ENCODE peak calls at places on chromosomes 11 and 22, in ten cellular contexts. One of them, this sample, is unnamed.

GRCh38 chr11:83948205-83948604 is 662.0 kb upstream of the CCDC90B start:
- DNase-seq in M059J: no peak
- DNase-seq in kidney glomerular epithelial cell: no peak
- DNase-seq in iPS-NIHi11: peak
- DNase-seq in fibroblast of lung: no peak
- DNase-seq in uterus: no peak
- DNase-seq in Daoy: no peak
- DNase-seq in HTR-8/SVneo: no peak
- DNase-seq in DMS 273 treated with DMSO at 0.1 percent for 48 hours: no peak
- DNase-seq in posterior vena cava: no peak
- DNase-seq in this sample: no peak

GRCh38 chr11:113689711-113690618 is 16.1 kb downstream of the TMPRSS5 start:
- DNase-seq in M059J: no peak
- DNase-seq in kidney glomerular epithelial cell: no peak
- DNase-seq in iPS-NIHi11: no peak
- DNase-seq in fibroblast of lung: no peak
- DNase-seq in uterus: no peak
- DNase-seq in Daoy: no peak
- DNase-seq in HTR-8/SVneo: no peak
- DNase-seq in DMS 273 treated with DMSO at 0.1 percent for 48 hours: no peak
- DNase-seq in posterior vena cava: no peak
- DNase-seq in this sample: no peak

GRCh38 chr11:9577551-9577950 is 4.1 kb downstream of the WEE1 start:
- DNase-seq in M059J: no peak
- DNase-seq in kidney glomerular epithelial cell: peak
- DNase-seq in iPS-NIHi11: no peak
- DNase-seq in fibroblast of lung: peak
- DNase-seq in uterus: no peak
- DNase-seq in Daoy: no peak
- DNase-seq in HTR-8/SVneo: no peak
- DNase-seq in DMS 273 treated with DMSO at 0.1 percent for 48 hours: no peak
- DNase-seq in posterior vena cava: no peak
- DNase-seq in this sample: no peak

GRCh38 chr11:109972181-109972715 is 120.9 kb upstream of the ZC3H12C start:
- DNase-seq in M059J: no peak
- DNase-seq in kidney glomerular epithelial cell: no peak
- DNase-seq in iPS-NIHi11: no peak
- DNase-seq in fibroblast of lung: no peak
- DNase-seq in uterus: no peak
- DNase-seq in Daoy: no peak
- DNase-seq in HTR-8/SVneo: no peak
- DNase-seq in DMS 273 treated with DMSO at 0.1 percent for 48 hours: no peak
- DNase-seq in posterior vena cava: no peak
- DNase-seq in this sample: no peak

GRCh38 chr11:34250732-34251639 is 106.8 kb downstream of the ABTB2 start:
- DNase-seq in M059J: peak
- DNase-seq in kidney glomerular epithelial cell: peak
- DNase-seq in iPS-NIHi11: peak
- DNase-seq in fibroblast of lung: peak
- DNase-seq in uterus: no peak
- DNase-seq in Daoy: peak
- DNase-seq in HTR-8/SVneo: peak
- DNase-seq in DMS 273 treated with DMSO at 0.1 percent for 48 hours: no peak
- DNase-seq in posterior vena cava: peak
- DNase-seq in this sample: peak

GRCh38 chr11:73219396-73220285 is 1.6 kb downstream of the P2RY2 start:
- DNase-seq in M059J: no peak
- DNase-seq in kidney glomerular epithelial cell: no peak
- DNase-seq in iPS-NIHi11: no peak
- DNase-seq in fibroblast of lung: no peak
- DNase-seq in uterus: no peak
- DNase-seq in Daoy: no peak
- DNase-seq in HTR-8/SVneo: no peak
- DNase-seq in DMS 273 treated with DMSO at 0.1 percent for 48 hours: no peak
- DNase-seq in posterior vena cava: peak
- DNase-seq in this sample: no peak

GRCh38 chr11:35982061-35982460 is 38.2 kb downstream of the LDLRAD3 start:
- DNase-seq in M059J: no peak
- DNase-seq in kidney glomerular epithelial cell: no peak
- DNase-seq in iPS-NIHi11: no peak
- DNase-seq in fibroblast of lung: no peak
- DNase-seq in uterus: no peak
- DNase-seq in Daoy: no peak
- DNase-seq in HTR-8/SVneo: no peak
- DNase-seq in DMS 273 treated with DMSO at 0.1 percent for 48 hours: no peak
- DNase-seq in posterior vena cava: no peak
- DNase-seq in this sample: no peak

GRCh38 chr11:95066721-95067041 is at the start of gene SRSF8:
- DNase-seq in M059J: no peak
- DNase-seq in kidney glomerular epithelial cell: no peak
- DNase-seq in iPS-NIHi11: no peak
- DNase-seq in fibroblast of lung: no peak
- DNase-seq in uterus: no peak
- DNase-seq in Daoy: no peak
- DNase-seq in HTR-8/SVneo: no peak
- DNase-seq in DMS 273 treated with DMSO at 0.1 percent for 48 hours: no peak
- DNase-seq in posterior vena cava: no peak
- DNase-seq in this sample: no peak

GRCh38 chr11:57116654-57117053 is 65.1 kb upstream of the LRRC55 start:
- DNase-seq in M059J: peak
- DNase-seq in kidney glomerular epithelial cell: peak
- DNase-seq in iPS-NIHi11: peak
- DNase-seq in fibroblast of lung: peak
- DNase-seq in uterus: no peak
- DNase-seq in Daoy: peak
- DNase-seq in HTR-8/SVneo: peak
- DNase-seq in DMS 273 treated with DMSO at 0.1 percent for 48 hours: no peak
- DNase-seq in posterior vena cava: no peak
- DNase-seq in this sample: peak

GRCh38 chr11:8138526-8138925 is 30.3 kb downstream of the RIC3 start:
- DNase-seq in M059J: no peak
- DNase-seq in kidney glomerular epithelial cell: no peak
- DNase-seq in iPS-NIHi11: no peak
- DNase-seq in fibroblast of lung: no peak
- DNase-seq in uterus: no peak
- DNase-seq in Daoy: no peak
- DNase-seq in HTR-8/SVneo: no peak
- DNase-seq in DMS 273 treated with DMSO at 0.1 percent for 48 hours: no peak
- DNase-seq in posterior vena cava: no peak
- DNase-seq in this sample: no peak

GRCh38 chr22:42939941-42940653 is 74.9 kb downstream of the PACSIN2 start:
- DNase-seq in M059J: peak
- DNase-seq in kidney glomerular epithelial cell: peak
- DNase-seq in iPS-NIHi11: peak
- DNase-seq in fibroblast of lung: peak
- DNase-seq in uterus: no peak
- DNase-seq in Daoy: peak
- DNase-seq in HTR-8/SVneo: peak
- DNase-seq in DMS 273 treated with DMSO at 0.1 percent for 48 hours: no peak
- DNase-seq in posterior vena cava: no peak
- DNase-seq in this sample: peak

GRCh38 chr11:63671322-63672155 is at the start of gene ATL3:
- DNase-seq in M059J: peak
- DNase-seq in kidney glomerular epithelial cell: peak
- DNase-seq in iPS-NIHi11: peak
- DNase-seq in fibroblast of lung: peak
- DNase-seq in uterus: peak
- DNase-seq in Daoy: peak
- DNase-seq in HTR-8/SVneo: peak
- DNase-seq in DMS 273 treated with DMSO at 0.1 percent for 48 hours: peak
- DNase-seq in posterior vena cava: peak
- DNase-seq in this sample: peak

GRCh38 chr11:35138606-35138948 is 394 bp upstream of the CD44 start:
- DNase-seq in M059J: no peak
- DNase-seq in kidney glomerular epithelial cell: no peak
- DNase-seq in iPS-NIHi11: no peak
- DNase-seq in fibroblast of lung: peak
- DNase-seq in uterus: no peak
- DNase-seq in Daoy: no peak
- DNase-seq in HTR-8/SVneo: peak
- DNase-seq in DMS 273 treated with DMSO at 0.1 percent for 48 hours: no peak
- DNase-seq in posterior vena cava: no peak
- DNase-seq in this sample: no peak

GRCh38 chr11:77046060-77046501 is 11.9 kb downstream of the B3GNT6 start:
- DNase-seq in M059J: peak
- DNase-seq in kidney glomerular epithelial cell: peak
- DNase-seq in iPS-NIHi11: peak
- DNase-seq in fibroblast of lung: no peak
- DNase-seq in uterus: peak
- DNase-seq in Daoy: peak
- DNase-seq in HTR-8/SVneo: peak
- DNase-seq in DMS 273 treated with DMSO at 0.1 percent for 48 hours: no peak
- DNase-seq in posterior vena cava: no peak
- DNase-seq in this sample: peak

GRCh38 chr11:76807206-76807875 is 24.2 kb downstream of the TSKU start:
- DNase-seq in M059J: peak
- DNase-seq in kidney glomerular epithelial cell: peak
- DNase-seq in iPS-NIHi11: peak
- DNase-seq in fibroblast of lung: peak
- DNase-seq in uterus: peak
- DNase-seq in Daoy: peak
- DNase-seq in HTR-8/SVneo: peak
- DNase-seq in DMS 273 treated with DMSO at 0.1 percent for 48 hours: peak
- DNase-seq in posterior vena cava: peak
- DNase-seq in this sample: peak

GRCh38 chr11:116648229-116649174 is 124.3 kb downstream of the BUD13 start:
- DNase-seq in M059J: no peak
- DNase-seq in kidney glomerular epithelial cell: no peak
- DNase-seq in iPS-NIHi11: no peak
- DNase-seq in fibroblast of lung: no peak
- DNase-seq in uterus: no peak
- DNase-seq in Daoy: no peak
- DNase-seq in HTR-8/SVneo: no peak
- DNase-seq in DMS 273 treated with DMSO at 0.1 percent for 48 hours: no peak
- DNase-seq in posterior vena cava: no peak
- DNase-seq in this sample: peak

GRCh38 chr11:69013009-69013951 is at the start of gene MRGPRF:
- DNase-seq in M059J: peak
- DNase-seq in kidney glomerular epithelial cell: no peak
- DNase-seq in iPS-NIHi11: peak
- DNase-seq in fibroblast of lung: peak
- DNase-seq in uterus: peak
- DNase-seq in Daoy: no peak
- DNase-seq in HTR-8/SVneo: no peak
- DNase-seq in DMS 273 treated with DMSO at 0.1 percent for 48 hours: no peak
- DNase-seq in posterior vena cava: peak
- DNase-seq in this sample: peak

GRCh38 chr11:1928891-1929541 is 9.5 kb downstream of the TNNT3 start:
- DNase-seq in M059J: no peak
- DNase-seq in kidney glomerular epithelial cell: no peak
- DNase-seq in iPS-NIHi11: peak
- DNase-seq in fibroblast of lung: no peak
- DNase-seq in uterus: peak
- DNase-seq in Daoy: no peak
- DNase-seq in HTR-8/SVneo: no peak
- DNase-seq in DMS 273 treated with DMSO at 0.1 percent for 48 hours: no peak
- DNase-seq in posterior vena cava: peak
- DNase-seq in this sample: no peak

GRCh38 chr11:77299528-77299993 is 1.9 kb downstream of the GDPD4 start:
- DNase-seq in M059J: peak
- DNase-seq in kidney glomerular epithelial cell: no peak
- DNase-seq in iPS-NIHi11: no peak
- DNase-seq in fibroblast of lung: peak
- DNase-seq in uterus: no peak
- DNase-seq in Daoy: peak
- DNase-seq in HTR-8/SVneo: no peak
- DNase-seq in DMS 273 treated with DMSO at 0.1 percent for 48 hours: no peak
- DNase-seq in posterior vena cava: no peak
- DNase-seq in this sample: no peak

GRCh38 chr11:33040862-33041453 is 1.6 kb downstream of the TCP11L1 start:
- DNase-seq in M059J: no peak
- DNase-seq in kidney glomerular epithelial cell: no peak
- DNase-seq in iPS-NIHi11: no peak
- DNase-seq in fibroblast of lung: no peak
- DNase-seq in uterus: no peak
- DNase-seq in Daoy: no peak
- DNase-seq in HTR-8/SVneo: no peak
- DNase-seq in DMS 273 treated with DMSO at 0.1 percent for 48 hours: no peak
- DNase-seq in posterior vena cava: no peak
- DNase-seq in this sample: no peak

GRCh38 chr11:102422817-102423725 is 29.5 kb downstream of the TMEM123 start:
- DNase-seq in M059J: no peak
- DNase-seq in kidney glomerular epithelial cell: no peak
- DNase-seq in iPS-NIHi11: no peak
- DNase-seq in fibroblast of lung: no peak
- DNase-seq in uterus: no peak
- DNase-seq in Daoy: no peak
- DNase-seq in HTR-8/SVneo: no peak
- DNase-seq in DMS 273 treated with DMSO at 0.1 percent for 48 hours: no peak
- DNase-seq in posterior vena cava: no peak
- DNase-seq in this sample: no peak

GRCh38 chr11:17263803-17264202 is 12.7 kb upstream of the NUCB2 start:
- DNase-seq in M059J: peak
- DNase-seq in kidney glomerular epithelial cell: peak
- DNase-seq in iPS-NIHi11: no peak
- DNase-seq in fibroblast of lung: peak
- DNase-seq in uterus: no peak
- DNase-seq in Daoy: peak
- DNase-seq in HTR-8/SVneo: peak
- DNase-seq in DMS 273 treated with DMSO at 0.1 percent for 48 hours: no peak
- DNase-seq in posterior vena cava: no peak
- DNase-seq in this sample: no peak

GRCh38 chr22:20905415-20906386 is 11.5 kb upstream of the CRKL start:
- DNase-seq in M059J: no peak
- DNase-seq in kidney glomerular epithelial cell: no peak
- DNase-seq in iPS-NIHi11: no peak
- DNase-seq in fibroblast of lung: no peak
- DNase-seq in uterus: no peak
- DNase-seq in Daoy: no peak
- DNase-seq in HTR-8/SVneo: no peak
- DNase-seq in DMS 273 treated with DMSO at 0.1 percent for 48 hours: peak
- DNase-seq in posterior vena cava: peak
- DNase-seq in this sample: no peak

GRCh38 chr11:11034476-11034875 is 176.6 kb upstream of the ZBED5 start:
- DNase-seq in M059J: no peak
- DNase-seq in kidney glomerular epithelial cell: no peak
- DNase-seq in iPS-NIHi11: no peak
- DNase-seq in fibroblast of lung: no peak
- DNase-seq in uterus: no peak
- DNase-seq in Daoy: no peak
- DNase-seq in HTR-8/SVneo: no peak
- DNase-seq in DMS 273 treated with DMSO at 0.1 percent for 48 hours: no peak
- DNase-seq in posterior vena cava: no peak
- DNase-seq in this sample: no peak

GRCh38 chr11:36009469-36009868 is 65.6 kb downstream of the LDLRAD3 start:
- DNase-seq in M059J: peak
- DNase-seq in kidney glomerular epithelial cell: no peak
- DNase-seq in iPS-NIHi11: no peak
- DNase-seq in fibroblast of lung: peak
- DNase-seq in uterus: no peak
- DNase-seq in Daoy: peak
- DNase-seq in HTR-8/SVneo: peak
- DNase-seq in DMS 273 treated with DMSO at 0.1 percent for 48 hours: no peak
- DNase-seq in posterior vena cava: no peak
- DNase-seq in this sample: no peak

GRCh38 chr11:17803751-17804334 is 69.3 kb downstream of the KCNC1 start:
- DNase-seq in M059J: peak
- DNase-seq in kidney glomerular epithelial cell: no peak
- DNase-seq in iPS-NIHi11: no peak
- DNase-seq in fibroblast of lung: no peak
- DNase-seq in uterus: no peak
- DNase-seq in Daoy: no peak
- DNase-seq in HTR-8/SVneo: no peak
- DNase-seq in DMS 273 treated with DMSO at 0.1 percent for 48 hours: no peak
- DNase-seq in posterior vena cava: no peak
- DNase-seq in this sample: no peak

GRCh38 chr22:24697671-24698082 is 76.8 kb downstream of the PIWIL3 start:
- DNase-seq in M059J: no peak
- DNase-seq in kidney glomerular epithelial cell: no peak
- DNase-seq in iPS-NIHi11: no peak
- DNase-seq in fibroblast of lung: no peak
- DNase-seq in uterus: no peak
- DNase-seq in Daoy: no peak
- DNase-seq in HTR-8/SVneo: no peak
- DNase-seq in DMS 273 treated with DMSO at 0.1 percent for 48 hours: peak
- DNase-seq in posterior vena cava: peak
- DNase-seq in this sample: no peak

GRCh38 chr11:119085523-119085878 is 820 bp downstream of the HMBS start:
- DNase-seq in M059J: no peak
- DNase-seq in kidney glomerular epithelial cell: no peak
- DNase-seq in iPS-NIHi11: no peak
- DNase-seq in fibroblast of lung: peak
- DNase-seq in uterus: no peak
- DNase-seq in Daoy: no peak
- DNase-seq in HTR-8/SVneo: no peak
- DNase-seq in DMS 273 treated with DMSO at 0.1 percent for 48 hours: no peak
- DNase-seq in posterior vena cava: no peak
- DNase-seq in this sample: no peak

This sample was measured in MG63.